ENCODE peak calls at places on chromosomes 3 and 15, in six cellular contexts. One of them, this sample, is unnamed.

GRCh38 chr3:115804722-115805121 is 181.4 kb downstream of the GAP43 start:
- DNase-seq in hepatocyte: no peak
- DNase-seq in stomach: no peak
- DNase-seq in breast epithelium: no peak
- DNase-seq in A673: peak; percentile 33
- DNase-seq in heart right ventricle: no peak
- DNase-seq in this sample: no peak

GRCh38 chr3:155230382-155230781 is 63.1 kb downstream of the STRIT1 start:
- DNase-seq in hepatocyte: no peak
- DNase-seq in stomach: no peak
- DNase-seq in breast epithelium: no peak
- DNase-seq in A673: no peak
- DNase-seq in heart right ventricle: no peak
- DNase-seq in this sample: no peak

GRCh38 chr3:50630916-50631315 is 14.0 kb downstream of the MAPKAPK3 start:
- DNase-seq in hepatocyte: no peak
- DNase-seq in stomach: no peak
- DNase-seq in breast epithelium: no peak
- DNase-seq in A673: no peak
- DNase-seq in heart right ventricle: no peak
- DNase-seq in this sample: peak; percentile 63

GRCh38 chr15:39261397-39261796 is 319.5 kb upstream of the THBS1 start:
- DNase-seq in hepatocyte: no peak
- DNase-seq in stomach: no peak
- DNase-seq in breast epithelium: no peak
- DNase-seq in A673: no peak
- DNase-seq in heart right ventricle: no peak
- DNase-seq in this sample: no peak

GRCh38 chr3:30112904-30113484 is 493.4 kb upstream of the TGFBR2 start:
- DNase-seq in hepatocyte: peak; percentile 57
- DNase-seq in stomach: no peak
- DNase-seq in breast epithelium: no peak
- DNase-seq in A673: peak; percentile 79
- DNase-seq in heart right ventricle: no peak
- DNase-seq in this sample: no peak

GRCh38 chr3:177776656-177777055 is 579.4 kb upstream of the TBL1XR1 start:
- DNase-seq in hepatocyte: peak; percentile 39
- DNase-seq in stomach: no peak
- DNase-seq in breast epithelium: no peak
- DNase-seq in A673: no peak
- DNase-seq in heart right ventricle: no peak
- DNase-seq in this sample: peak; percentile 94

GRCh38 chr15:40695469-40695910 is 516 bp downstream of the RAD51 start:
- DNase-seq in hepatocyte: peak; percentile 33
- DNase-seq in stomach: no peak
- DNase-seq in breast epithelium: no peak
- DNase-seq in A673: peak; percentile 33
- DNase-seq in heart right ventricle: no peak
- DNase-seq in this sample: no peak

GRCh38 chr3:51942603-51943450 is 664 bp downstream of the PARP3 start:
- DNase-seq in hepatocyte: peak; percentile 63
- DNase-seq in stomach: peak; percentile 67
- DNase-seq in breast epithelium: no peak
- DNase-seq in A673: no peak
- DNase-seq in heart right ventricle: peak; percentile 62
- DNase-seq in this sample: no peak

GRCh38 chr3:133040696-133041523 is 2.7 kb downstream of the TMEM108 start:
- DNase-seq in hepatocyte: peak; percentile 91
- DNase-seq in stomach: peak; percentile 75
- DNase-seq in breast epithelium: peak; percentile 63
- DNase-seq in A673: peak; percentile 87
- DNase-seq in heart right ventricle: peak; percentile 78
- DNase-seq in this sample: peak; percentile 9

GRCh38 chr15:87354661-87355410 is 901.7 kb downstream of the NTRK3 start:
- DNase-seq in hepatocyte: no peak
- DNase-seq in stomach: no peak
- DNase-seq in breast epithelium: no peak
- DNase-seq in A673: no peak
- DNase-seq in heart right ventricle: no peak
- DNase-seq in this sample: no peak

GRCh38 chr3:15768421-15769255 is 29.1 kb downstream of the ANKRD28 start:
- DNase-seq in hepatocyte: peak; percentile 71
- DNase-seq in stomach: no peak
- DNase-seq in breast epithelium: no peak
- DNase-seq in A673: peak; percentile 77
- DNase-seq in heart right ventricle: no peak
- DNase-seq in this sample: peak; percentile 97

GRCh38 chr3:116836286-116836685 is 126.7 kb downstream of the TUSC7 start:
- DNase-seq in hepatocyte: no peak
- DNase-seq in stomach: no peak
- DNase-seq in breast epithelium: no peak
- DNase-seq in A673: peak; percentile 34
- DNase-seq in heart right ventricle: no peak
- DNase-seq in this sample: no peak

GRCh38 chr15:91258436-91258779 is 158.4 kb downstream of the SV2B start:
- DNase-seq in hepatocyte: no peak
- DNase-seq in stomach: no peak
- DNase-seq in breast epithelium: no peak
- DNase-seq in A673: no peak
- DNase-seq in heart right ventricle: no peak
- DNase-seq in this sample: no peak

GRCh38 chr3:24048843-24049242 is 103.8 kb downstream of the NR1D2 start:
- DNase-seq in hepatocyte: no peak
- DNase-seq in stomach: no peak
- DNase-seq in breast epithelium: no peak
- DNase-seq in A673: no peak
- DNase-seq in heart right ventricle: no peak
- DNase-seq in this sample: no peak

GRCh38 chr15:76330281-76330680 is 6.3 kb upstream of the ISL2 start:
- DNase-seq in hepatocyte: no peak
- DNase-seq in stomach: peak; percentile 77
- DNase-seq in breast epithelium: no peak
- DNase-seq in A673: peak; percentile 71
- DNase-seq in heart right ventricle: peak; percentile 56
- DNase-seq in this sample: no peak

GRCh38 chr15:76325704-76326103 is 10.9 kb upstream of the ISL2 start:
- DNase-seq in hepatocyte: no peak
- DNase-seq in stomach: no peak
- DNase-seq in breast epithelium: no peak
- DNase-seq in A673: no peak
- DNase-seq in heart right ventricle: no peak
- DNase-seq in this sample: no peak

GRCh38 chr15:76327191-76328105 is 9.1 kb upstream of the ISL2 start:
- DNase-seq in hepatocyte: no peak
- DNase-seq in stomach: no peak
- DNase-seq in breast epithelium: no peak
- DNase-seq in A673: no peak
- DNase-seq in heart right ventricle: no peak
- DNase-seq in this sample: no peak

GRCh38 chr15:76328962-76329361 is 7.6 kb upstream of the ISL2 start:
- DNase-seq in hepatocyte: no peak
- DNase-seq in stomach: no peak
- DNase-seq in breast epithelium: no peak
- DNase-seq in A673: no peak
- DNase-seq in heart right ventricle: no peak
- DNase-seq in this sample: peak; percentile 68

GRCh38 chr15:76328106-76328696 is 8.4 kb upstream of the ISL2 start:
- DNase-seq in hepatocyte: no peak
- DNase-seq in stomach: no peak
- DNase-seq in breast epithelium: no peak
- DNase-seq in A673: no peak
- DNase-seq in heart right ventricle: no peak
- DNase-seq in this sample: no peak
- H3K27me3 ChIP-seq in hepatocyte: peaks cover 3% of the 10 kb centered on the region
- H3K27me3 ChIP-seq in stomach: no peaks in the 10 kb centered on the region
- H3K27me3 ChIP-seq in breast epithelium: no peaks in the 10 kb centered on the region
- H3K27me3 ChIP-seq in A673: peaks cover 10% of the 10 kb centered on the region
- H3K27me3 ChIP-seq in heart right ventricle: peaks cover 29% of the 10 kb centered on the region
- H3K27me3 ChIP-seq in this sample: peaks cover 13% of the 10 kb centered on the region

GRCh38 chr3:172717493-172718088 is 6.7 kb upstream of the NCEH1 start:
- DNase-seq in hepatocyte: no peak
- DNase-seq in stomach: no peak
- DNase-seq in breast epithelium: no peak
- DNase-seq in A673: peak; percentile 32
- DNase-seq in heart right ventricle: no peak
- DNase-seq in this sample: no peak
- TF ChIP-seq CTCF in hepatocyte: peak; percentile 14
- TF ChIP-seq CTCF in stomach: no peak
- TF ChIP-seq CTCF in breast epithelium: no peak
- TF ChIP-seq CTCF in A673: peak; percentile 58
- TF ChIP-seq CTCF in heart right ventricle: no peak
- TF ChIP-seq CTCF in this sample: peak; percentile 11

DNA sequence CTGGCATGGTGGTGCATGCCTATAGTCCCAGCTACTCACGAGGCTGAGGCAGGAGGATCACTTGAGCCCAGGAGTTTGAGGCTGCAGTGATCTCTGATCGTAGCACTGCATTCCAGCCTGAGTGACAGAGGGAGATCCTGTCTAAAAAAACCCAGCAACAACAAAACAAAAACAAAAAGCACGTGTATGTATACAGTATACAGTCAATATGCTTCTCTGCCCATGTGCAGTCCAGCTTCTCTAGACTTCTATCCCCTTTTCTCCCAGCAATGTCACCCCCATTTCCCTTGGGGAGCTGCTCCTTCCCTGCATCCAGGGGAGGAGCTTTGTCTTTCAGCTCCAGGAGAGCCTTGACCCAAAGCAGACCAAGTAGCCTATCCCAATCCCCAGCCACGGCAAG is 20.0 kb upstream of the GRIP2 start:
- DNase-seq in hepatocyte: no peak
- DNase-seq in stomach: no peak
- DNase-seq in breast epithelium: no peak
- DNase-seq in A673: no peak
- DNase-seq in heart right ventricle: no peak
- DNase-seq in this sample: no peak
- H3K27me3 ChIP-seq in hepatocyte: no peaks in the 10 kb centered on the region
- H3K27me3 ChIP-seq in stomach: peaks cover 3% of the 10 kb centered on the region
- H3K27me3 ChIP-seq in breast epithelium: no peaks in the 10 kb centered on the region
- H3K27me3 ChIP-seq in A673: no peaks in the 10 kb centered on the region
- H3K27me3 ChIP-seq in heart right ventricle: peaks cover 58% of the 10 kb centered on the region
- H3K27me3 ChIP-seq in this sample: peaks cover 32% of the 10 kb centered on the region

GRCh38 chr3:41575754-41576153 is 376.4 kb downstream of the CTNNB1 start:
- DNase-seq in hepatocyte: no peak
- DNase-seq in stomach: no peak
- DNase-seq in breast epithelium: no peak
- DNase-seq in A673: no peak
- DNase-seq in heart right ventricle: peak; percentile 23
- DNase-seq in this sample: no peak

GRCh38 chr3:41578798-41579197 is 379.5 kb downstream of the CTNNB1 start:
- DNase-seq in hepatocyte: no peak
- DNase-seq in stomach: no peak
- DNase-seq in breast epithelium: no peak
- DNase-seq in A673: no peak
- DNase-seq in heart right ventricle: no peak
- DNase-seq in this sample: no peak

GRCh38 chr3:41572092-41572491 is 372.8 kb downstream of the CTNNB1 start:
- DNase-seq in hepatocyte: no peak
- DNase-seq in stomach: no peak
- DNase-seq in breast epithelium: no peak
- DNase-seq in A673: no peak
- DNase-seq in heart right ventricle: no peak
- DNase-seq in this sample: no peak

GRCh38 chr3:41573591-41573990 is 374.3 kb downstream of the CTNNB1 start:
- DNase-seq in hepatocyte: no peak
- DNase-seq in stomach: no peak
- DNase-seq in breast epithelium: no peak
- DNase-seq in A673: no peak
- DNase-seq in heart right ventricle: no peak
- DNase-seq in this sample: no peak

DNA sequence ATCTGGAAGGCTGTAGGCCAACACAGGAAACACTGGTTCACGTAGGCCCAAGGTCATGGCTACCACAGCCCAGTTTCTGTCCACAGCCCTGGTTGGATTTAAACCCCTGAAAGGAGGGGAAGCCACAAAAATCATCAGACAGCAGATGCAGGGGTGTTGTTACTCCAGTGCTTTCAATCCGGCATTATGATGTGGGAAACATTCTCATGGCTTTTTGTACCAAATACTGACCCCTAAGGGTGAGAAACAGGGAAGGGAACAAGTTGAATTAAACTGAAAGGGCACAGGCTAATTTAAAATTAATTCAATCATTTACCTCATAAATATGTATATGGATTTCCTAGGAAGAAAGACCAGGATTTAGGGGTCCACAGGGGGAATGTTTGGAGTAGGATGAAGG is 375.6 kb downstream of the CTNNB1 start:
- DNase-seq in hepatocyte: no peak
- DNase-seq in stomach: no peak
- DNase-seq in breast epithelium: no peak
- DNase-seq in A673: no peak
- DNase-seq in heart right ventricle: no peak
- DNase-seq in this sample: no peak
- TF ChIP-seq CTCF in hepatocyte: peak; percentile 18
- TF ChIP-seq CTCF in stomach: no peak
- TF ChIP-seq CTCF in breast epithelium: no peak
- TF ChIP-seq CTCF in A673: no peak
- TF ChIP-seq CTCF in heart right ventricle: no peak
- TF ChIP-seq CTCF in this sample: no peak

GRCh38 chr15:52786436-52787122 is 3.6 kb downstream of the ONECUT1 start:
- DNase-seq in hepatocyte: no peak
- DNase-seq in stomach: no peak
- DNase-seq in breast epithelium: no peak
- DNase-seq in A673: no peak
- DNase-seq in heart right ventricle: no peak
- DNase-seq in this sample: no peak

GRCh38 chr15:52787123-52787503 is 3.0 kb downstream of the ONECUT1 start:
- DNase-seq in hepatocyte: no peak
- DNase-seq in stomach: no peak
- DNase-seq in breast epithelium: no peak
- DNase-seq in A673: no peak
- DNase-seq in heart right ventricle: no peak
- DNase-seq in this sample: no peak

GRCh38 chr15:52788099-52788986 is 1.8 kb downstream of the ONECUT1 start:
- DNase-seq in hepatocyte: no peak
- DNase-seq in stomach: no peak
- DNase-seq in breast epithelium: no peak
- DNase-seq in A673: no peak
- DNase-seq in heart right ventricle: no peak
- DNase-seq in this sample: no peak

GRCh38 chr15:52789008-52789600 is 1.0 kb downstream of the ONECUT1 start:
- DNase-seq in hepatocyte: no peak
- DNase-seq in stomach: no peak
- DNase-seq in breast epithelium: no peak
- DNase-seq in A673: no peak
- DNase-seq in heart right ventricle: no peak
- DNase-seq in this sample: no peak

GRCh38 chr15:52787549-52788098 is 2.5 kb downstream of the ONECUT1 start:
- DNase-seq in hepatocyte: no peak
- DNase-seq in stomach: no peak
- DNase-seq in breast epithelium: no peak
- DNase-seq in A673: no peak
- DNase-seq in heart right ventricle: no peak
- DNase-seq in this sample: no peak
- H3K27me3 ChIP-seq in hepatocyte: peaks cover 93% of the 10 kb centered on the region
- H3K27me3 ChIP-seq in stomach: peaks cover 90% of the 10 kb centered on the region
- H3K27me3 ChIP-seq in breast epithelium: peaks cover 8% of the 10 kb centered on the region
- H3K27me3 ChIP-seq in A673: peaks cover 98% of the 10 kb centered on the region
- H3K27me3 ChIP-seq in heart right ventricle: peaks cover 87% of the 10 kb centered on the region
- H3K27me3 ChIP-seq in this sample: peaks cover 98% of the 10 kb centered on the region

GRCh38 chr3:126351771-126352475 is 5.3 kb downstream of the KLF15 start:
- DNase-seq in hepatocyte: no peak
- DNase-seq in stomach: no peak
- DNase-seq in breast epithelium: no peak
- DNase-seq in A673: no peak
- DNase-seq in heart right ventricle: no peak
- DNase-seq in this sample: no peak
- TF ChIP-seq CTCF in hepatocyte: no peak
- TF ChIP-seq CTCF in stomach: no peak
- TF ChIP-seq CTCF in breast epithelium: no peak
- TF ChIP-seq CTCF in A673: peak; percentile 16
- TF ChIP-seq CTCF in heart right ventricle: no peak
- TF ChIP-seq CTCF in this sample: no peak